ENCODE peak calls at places on chromosomes 7 and 10, in seven cellular contexts. One of them, this sample, is unnamed.

GRCh38 chr10:71817831-71818268 is 33.2 kb downstream of the PSAP start:
- DNase-seq in HCT116: no peak
- DNase-seq in GM12878: no peak
- DNase-seq in K562: no peak
- DNase-seq in H1: no peak
- DNase-seq in SK-N-SH: no peak
- DNase-seq in T47D: no peak
- DNase-seq in this sample: no peak

GRCh38 chr10:72709041-72709440 is 17.1 kb downstream of the MCU start:
- DNase-seq in HCT116: no peak
- DNase-seq in GM12878: no peak
- DNase-seq in K562: no peak
- DNase-seq in H1: no peak
- DNase-seq in SK-N-SH: peak
- DNase-seq in T47D: no peak
- DNase-seq in this sample: no peak

GRCh38 chr7:6026011-6026819 is 5.0 kb upstream of the ANKRD61 start:
- DNase-seq in HCT116: no peak
- DNase-seq in GM12878: peak
- DNase-seq in K562: peak
- DNase-seq in H1: peak
- DNase-seq in SK-N-SH: peak
- DNase-seq in T47D: peak
- DNase-seq in this sample: peak

GRCh38 chr10:110471566-110472139 is 26.1 kb upstream of the DUSP5 start:
- DNase-seq in HCT116: no peak
- DNase-seq in GM12878: no peak
- DNase-seq in K562: no peak
- DNase-seq in H1: no peak
- DNase-seq in SK-N-SH: no peak
- DNase-seq in T47D: no peak
- DNase-seq in this sample: no peak

GRCh38 chr10:88082806-88083596 is 219.6 kb downstream of the PTEN start:
- DNase-seq in HCT116: no peak
- DNase-seq in GM12878: no peak
- DNase-seq in K562: no peak
- DNase-seq in H1: no peak
- DNase-seq in SK-N-SH: peak
- DNase-seq in T47D: no peak
- DNase-seq in this sample: no peak

GRCh38 chr10:21100871-21101514 is 203.9 kb upstream of the NEBL start:
- DNase-seq in HCT116: no peak
- DNase-seq in GM12878: no peak
- DNase-seq in K562: no peak
- DNase-seq in H1: no peak
- DNase-seq in SK-N-SH: no peak
- DNase-seq in T47D: no peak
- DNase-seq in this sample: no peak

GRCh38 chr7:151233111-151233701 is 923 bp downstream of the CHPF2 start:
- DNase-seq in HCT116: no peak
- DNase-seq in GM12878: no peak
- DNase-seq in K562: peak
- DNase-seq in H1: no peak
- DNase-seq in SK-N-SH: peak
- DNase-seq in T47D: peak
- DNase-seq in this sample: peak

GRCh38 chr10:99965700-99966099 is 44.0 kb downstream of the DNMBP start:
- DNase-seq in HCT116: no peak
- DNase-seq in GM12878: no peak
- DNase-seq in K562: no peak
- DNase-seq in H1: no peak
- DNase-seq in SK-N-SH: no peak
- DNase-seq in T47D: no peak
- DNase-seq in this sample: no peak

GRCh38 chr10:118106426-118106825 is 59.7 kb upstream of the RAB11FIP2 start:
- DNase-seq in HCT116: peak
- DNase-seq in GM12878: no peak
- DNase-seq in K562: peak
- DNase-seq in H1: no peak
- DNase-seq in SK-N-SH: no peak
- DNase-seq in T47D: peak
- DNase-seq in this sample: peak

GRCh38 chr7:118006979-118007378 is 133.7 kb upstream of the CTTNBP2 start:
- DNase-seq in HCT116: no peak
- DNase-seq in GM12878: no peak
- DNase-seq in K562: no peak
- DNase-seq in H1: no peak
- DNase-seq in SK-N-SH: no peak
- DNase-seq in T47D: no peak
- DNase-seq in this sample: no peak

GRCh38 chr10:132876967-132877366 is 65.4 kb downstream of the CFAP46 start:
- DNase-seq in HCT116: no peak
- DNase-seq in GM12878: no peak
- DNase-seq in K562: no peak
- DNase-seq in H1: peak
- DNase-seq in SK-N-SH: no peak
- DNase-seq in T47D: no peak
- DNase-seq in this sample: no peak

GRCh38 chr7:157490465-157490912 is 153.7 kb downstream of the DNAJB6 start:
- DNase-seq in HCT116: peak
- DNase-seq in GM12878: peak
- DNase-seq in K562: peak
- DNase-seq in H1: no peak
- DNase-seq in SK-N-SH: no peak
- DNase-seq in T47D: peak
- DNase-seq in this sample: peak

GRCh38 chr10:109928393-109928792 is 5.1 kb upstream of the XPNPEP1 start:
- DNase-seq in HCT116: no peak
- DNase-seq in GM12878: no peak
- DNase-seq in K562: no peak
- DNase-seq in H1: no peak
- DNase-seq in SK-N-SH: no peak
- DNase-seq in T47D: no peak
- DNase-seq in this sample: no peak

GRCh38 chr10:61342817-61343572 is 110.2 kb downstream of the TMEM26 start:
- DNase-seq in HCT116: no peak
- DNase-seq in GM12878: no peak
- DNase-seq in K562: no peak
- DNase-seq in H1: no peak
- DNase-seq in SK-N-SH: no peak
- DNase-seq in T47D: no peak
- DNase-seq in this sample: no peak

GRCh38 chr7:124440081-124440480 is 325.5 kb downstream of the GPR37 start:
- DNase-seq in HCT116: no peak
- DNase-seq in GM12878: no peak
- DNase-seq in K562: no peak
- DNase-seq in H1: no peak
- DNase-seq in SK-N-SH: no peak
- DNase-seq in T47D: no peak
- DNase-seq in this sample: no peak

DNA sequence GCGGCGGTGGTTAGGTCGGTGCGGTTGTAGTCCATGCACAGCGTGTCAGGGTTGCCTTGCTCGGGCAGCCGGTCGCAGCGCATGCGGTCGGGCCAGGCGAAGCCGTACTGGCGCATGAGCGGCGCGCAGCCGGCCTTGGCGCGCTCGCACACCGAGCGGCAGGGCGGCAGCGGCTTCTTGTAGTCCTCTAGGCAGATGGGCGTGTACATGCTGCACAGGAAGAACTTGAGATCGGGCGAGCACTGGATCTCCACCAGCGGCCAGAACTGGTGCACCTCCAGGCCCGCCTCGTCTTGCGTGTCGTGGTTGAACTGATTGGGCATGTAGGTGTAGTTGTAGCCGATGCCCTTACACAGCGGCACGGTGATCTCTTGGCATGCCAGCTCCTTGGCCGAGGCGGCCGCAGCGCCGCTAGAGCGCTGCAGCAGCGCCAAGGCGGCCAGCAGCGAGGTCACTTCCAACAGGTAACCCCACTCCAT is 1.1 kb downstream of the FZD8 start:
- DNase-seq in HCT116: peak
- DNase-seq in GM12878: no peak
- DNase-seq in K562: no peak
- DNase-seq in H1: peak
- DNase-seq in SK-N-SH: peak
- DNase-seq in T47D: peak
- DNase-seq in this sample: peak
- TF ChIP-seq JUND in HCT116: no peak
- TF ChIP-seq JUND in GM12878: no peak
- TF ChIP-seq JUND in K562: no peak
- TF ChIP-seq JUND in H1: no peak
- TF ChIP-seq JUND in SK-N-SH: no peak
- TF ChIP-seq JUND in T47D: no peak
- TF ChIP-seq JUND in this sample: no peak

DNA sequence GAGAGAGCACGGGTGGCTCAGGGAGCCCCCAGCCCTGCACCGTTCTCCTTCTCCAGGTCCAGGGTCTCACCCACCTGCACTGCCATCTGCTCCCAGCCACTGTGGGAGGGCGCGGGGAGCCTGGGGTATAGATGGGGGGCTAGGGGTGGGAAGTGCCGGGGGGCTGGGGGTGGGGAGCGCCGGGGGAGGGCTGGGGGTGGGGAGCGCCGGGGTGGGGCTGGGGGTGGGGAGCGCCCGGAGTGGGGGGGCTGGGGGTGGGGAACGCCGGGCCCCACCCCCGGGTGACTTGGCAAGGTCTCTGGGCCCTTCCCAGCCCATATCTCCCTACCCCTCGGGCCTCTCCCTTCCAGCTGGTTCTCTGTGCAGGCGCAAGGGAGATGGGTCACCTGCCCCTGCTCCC is at the start of gene GRIFIN:
- DNase-seq in HCT116: no peak
- DNase-seq in GM12878: no peak
- DNase-seq in K562: no peak
- DNase-seq in H1: no peak
- DNase-seq in SK-N-SH: no peak
- DNase-seq in T47D: no peak
- DNase-seq in this sample: no peak
- TF ChIP-seq JUND in HCT116: no peak
- TF ChIP-seq JUND in GM12878: no peak
- TF ChIP-seq JUND in K562: no peak
- TF ChIP-seq JUND in H1: no peak
- TF ChIP-seq JUND in SK-N-SH: no peak
- TF ChIP-seq JUND in T47D: no peak
- TF ChIP-seq JUND in this sample: no peak

GRCh38 chr7:68511281-68511680 is 1087.0 kb upstream of the AUTS2 start:
- DNase-seq in HCT116: no peak
- DNase-seq in GM12878: no peak
- DNase-seq in K562: no peak
- DNase-seq in H1: no peak
- DNase-seq in SK-N-SH: peak
- DNase-seq in T47D: no peak
- DNase-seq in this sample: no peak
- TF ChIP-seq JUND in HCT116: no peak
- TF ChIP-seq JUND in GM12878: no peak
- TF ChIP-seq JUND in K562: no peak
- TF ChIP-seq JUND in H1: no peak
- TF ChIP-seq JUND in SK-N-SH: no peak
- TF ChIP-seq JUND in T47D: no peak
- TF ChIP-seq JUND in this sample: no peak

DNA sequence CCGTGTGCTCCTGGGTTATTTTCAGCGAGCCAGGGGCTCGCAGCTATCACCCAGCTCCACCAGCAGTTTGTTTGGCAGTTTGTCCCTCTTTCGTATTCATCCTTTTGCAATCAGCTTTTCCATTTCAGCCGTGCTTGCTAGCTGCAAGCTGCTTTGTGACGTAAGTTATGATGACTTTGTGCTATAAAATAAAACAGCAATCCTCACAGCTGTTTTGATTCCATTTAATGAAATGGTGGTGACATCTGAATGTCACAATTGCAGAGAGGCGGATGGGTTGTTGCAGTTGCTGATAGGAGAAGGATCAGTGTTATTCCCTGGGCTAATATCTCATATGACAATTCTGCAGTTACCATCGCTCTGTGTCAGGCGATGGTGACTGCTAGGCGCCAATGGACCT is 251.7 kb downstream of the SNX10 start:
- DNase-seq in HCT116: no peak
- DNase-seq in GM12878: no peak
- DNase-seq in K562: no peak
- DNase-seq in H1: no peak
- DNase-seq in SK-N-SH: peak
- DNase-seq in T47D: no peak
- DNase-seq in this sample: no peak
- TF ChIP-seq JUND in HCT116: no peak
- TF ChIP-seq JUND in GM12878: no peak
- TF ChIP-seq JUND in K562: no peak
- TF ChIP-seq JUND in H1: no peak
- TF ChIP-seq JUND in SK-N-SH: no peak
- TF ChIP-seq JUND in T47D: no peak
- TF ChIP-seq JUND in this sample: no peak